ENCODE peak calls at places on chromosomes 3 and 15, in five cellular contexts. One of them, this sample, is unnamed.

GRCh38 chr15:39692464-39693327 is 89.9 kb downstream of the FSIP1 start:
- DNase-seq in ovary: no peak
- DNase-seq in psoas muscle: no peak
- DNase-seq in stimulated activated CD4-positive, alpha-beta T cell treated with anti-CD3 and anti-CD28 coated beads, Interleukin-4, amount 100 ng/mL, for 48 hours: no peak
- DNase-seq in epithelial cell of proximal tubule: peak; percentile 58
- DNase-seq in this sample: no peak

GRCh38 chr3:197306374-197307086 is 8.1 kb upstream of the DLG1 start:
- DNase-seq in ovary: no peak
- DNase-seq in psoas muscle: no peak
- DNase-seq in stimulated activated CD4-positive, alpha-beta T cell treated with anti-CD3 and anti-CD28 coated beads, Interleukin-4, amount 100 ng/mL, for 48 hours: no peak
- DNase-seq in epithelial cell of proximal tubule: peak; percentile 80
- DNase-seq in this sample: no peak

GRCh38 chr15:43268111-43269105 is 1.7 kb upstream of the TGM5 start:
- DNase-seq in ovary: no peak
- DNase-seq in psoas muscle: no peak
- DNase-seq in stimulated activated CD4-positive, alpha-beta T cell treated with anti-CD3 and anti-CD28 coated beads, Interleukin-4, amount 100 ng/mL, for 48 hours: no peak
- DNase-seq in epithelial cell of proximal tubule: no peak
- DNase-seq in this sample: no peak

GRCh38 chr3:45311327-45311726 is 77.0 kb upstream of the LARS2 start:
- DNase-seq in ovary: no peak
- DNase-seq in psoas muscle: no peak
- DNase-seq in stimulated activated CD4-positive, alpha-beta T cell treated with anti-CD3 and anti-CD28 coated beads, Interleukin-4, amount 100 ng/mL, for 48 hours: no peak
- DNase-seq in epithelial cell of proximal tubule: no peak
- DNase-seq in this sample: no peak

GRCh38 chr3:183775781-183776180 is 49.6 kb downstream of the MAP6D1 start:
- DNase-seq in ovary: no peak
- DNase-seq in psoas muscle: peak; percentile 85
- DNase-seq in stimulated activated CD4-positive, alpha-beta T cell treated with anti-CD3 and anti-CD28 coated beads, Interleukin-4, amount 100 ng/mL, for 48 hours: no peak
- DNase-seq in epithelial cell of proximal tubule: no peak
- DNase-seq in this sample: peak; percentile 46

GRCh38 chr15:64842099-64842940 is 605 bp downstream of the PLEKHO2 start:
- DNase-seq in ovary: peak; percentile 38
- DNase-seq in psoas muscle: peak; percentile 65
- DNase-seq in stimulated activated CD4-positive, alpha-beta T cell treated with anti-CD3 and anti-CD28 coated beads, Interleukin-4, amount 100 ng/mL, for 48 hours: no peak
- DNase-seq in epithelial cell of proximal tubule: no peak
- DNase-seq in this sample: peak; percentile 39

GRCh38 chr3:61583890-61584289 is 22.5 kb downstream of the PTPRG start:
- DNase-seq in ovary: no peak
- DNase-seq in psoas muscle: no peak
- DNase-seq in stimulated activated CD4-positive, alpha-beta T cell treated with anti-CD3 and anti-CD28 coated beads, Interleukin-4, amount 100 ng/mL, for 48 hours: no peak
- DNase-seq in epithelial cell of proximal tubule: no peak
- DNase-seq in this sample: no peak

GRCh38 chr3:42033741-42034140 is 57.4 kb upstream of the TRAK1 start:
- DNase-seq in ovary: no peak
- DNase-seq in psoas muscle: no peak
- DNase-seq in stimulated activated CD4-positive, alpha-beta T cell treated with anti-CD3 and anti-CD28 coated beads, Interleukin-4, amount 100 ng/mL, for 48 hours: no peak
- DNase-seq in epithelial cell of proximal tubule: no peak
- DNase-seq in this sample: no peak

GRCh38 chr3:186097663-186098451 is 11.0 kb downstream of the ETV5 start:
- DNase-seq in ovary: no peak
- DNase-seq in psoas muscle: peak; percentile 73
- DNase-seq in stimulated activated CD4-positive, alpha-beta T cell treated with anti-CD3 and anti-CD28 coated beads, Interleukin-4, amount 100 ng/mL, for 48 hours: no peak
- DNase-seq in epithelial cell of proximal tubule: peak; percentile 85
- DNase-seq in this sample: peak; percentile 54

GRCh38 chr3:155739154-155739553 is 5.7 kb downstream of the PLCH1 start:
- DNase-seq in ovary: no peak
- DNase-seq in psoas muscle: no peak
- DNase-seq in stimulated activated CD4-positive, alpha-beta T cell treated with anti-CD3 and anti-CD28 coated beads, Interleukin-4, amount 100 ng/mL, for 48 hours: no peak
- DNase-seq in epithelial cell of proximal tubule: no peak
- DNase-seq in this sample: no peak

GRCh38 chr15:88745696-88746095 is 57.5 kb upstream of the ACAN start:
- DNase-seq in ovary: no peak
- DNase-seq in psoas muscle: no peak
- DNase-seq in stimulated activated CD4-positive, alpha-beta T cell treated with anti-CD3 and anti-CD28 coated beads, Interleukin-4, amount 100 ng/mL, for 48 hours: no peak
- DNase-seq in epithelial cell of proximal tubule: no peak
- DNase-seq in this sample: no peak

GRCh38 chr3:15097889-15098288 is 1.1 kb downstream of the RBSN start:
- DNase-seq in ovary: no peak
- DNase-seq in psoas muscle: no peak
- DNase-seq in stimulated activated CD4-positive, alpha-beta T cell treated with anti-CD3 and anti-CD28 coated beads, Interleukin-4, amount 100 ng/mL, for 48 hours: no peak
- DNase-seq in epithelial cell of proximal tubule: no peak
- DNase-seq in this sample: no peak

GRCh38 chr3:72683068-72683467 is 165.2 kb downstream of the SHQ1 start:
- DNase-seq in ovary: no peak
- DNase-seq in psoas muscle: no peak
- DNase-seq in stimulated activated CD4-positive, alpha-beta T cell treated with anti-CD3 and anti-CD28 coated beads, Interleukin-4, amount 100 ng/mL, for 48 hours: no peak
- DNase-seq in epithelial cell of proximal tubule: no peak
- DNase-seq in this sample: no peak

GRCh38 chr15:80154336-80154735 is 1.5 kb downstream of the FAH start:
- DNase-seq in ovary: no peak
- DNase-seq in psoas muscle: peak; percentile 71
- DNase-seq in stimulated activated CD4-positive, alpha-beta T cell treated with anti-CD3 and anti-CD28 coated beads, Interleukin-4, amount 100 ng/mL, for 48 hours: no peak
- DNase-seq in epithelial cell of proximal tubule: no peak
- DNase-seq in this sample: no peak

GRCh38 chr3:100008081-100008698 is 106.1 kb downstream of the FILIP1L start:
- DNase-seq in ovary: no peak
- DNase-seq in psoas muscle: no peak
- DNase-seq in stimulated activated CD4-positive, alpha-beta T cell treated with anti-CD3 and anti-CD28 coated beads, Interleukin-4, amount 100 ng/mL, for 48 hours: no peak
- DNase-seq in epithelial cell of proximal tubule: no peak
- DNase-seq in this sample: no peak

GRCh38 chr15:80660114-80660513 is 35.0 kb upstream of the ABHD17C start:
- DNase-seq in ovary: no peak
- DNase-seq in psoas muscle: no peak
- DNase-seq in stimulated activated CD4-positive, alpha-beta T cell treated with anti-CD3 and anti-CD28 coated beads, Interleukin-4, amount 100 ng/mL, for 48 hours: no peak
- DNase-seq in epithelial cell of proximal tubule: no peak
- DNase-seq in this sample: no peak

GRCh38 chr15:31467361-31467760 is 140.7 kb downstream of the KLF13 start:
- DNase-seq in ovary: no peak
- DNase-seq in psoas muscle: no peak
- DNase-seq in stimulated activated CD4-positive, alpha-beta T cell treated with anti-CD3 and anti-CD28 coated beads, Interleukin-4, amount 100 ng/mL, for 48 hours: no peak
- DNase-seq in epithelial cell of proximal tubule: no peak
- DNase-seq in this sample: no peak

GRCh38 chr3:29128004-29128403 is 152.9 kb upstream of the RBMS3 start:
- DNase-seq in ovary: no peak
- DNase-seq in psoas muscle: no peak
- DNase-seq in stimulated activated CD4-positive, alpha-beta T cell treated with anti-CD3 and anti-CD28 coated beads, Interleukin-4, amount 100 ng/mL, for 48 hours: no peak
- DNase-seq in epithelial cell of proximal tubule: no peak
- DNase-seq in this sample: no peak

GRCh38 chr3:25885544-25885943 is 95.7 kb downstream of the OXSM start:
- DNase-seq in ovary: no peak
- DNase-seq in psoas muscle: no peak
- DNase-seq in stimulated activated CD4-positive, alpha-beta T cell treated with anti-CD3 and anti-CD28 coated beads, Interleukin-4, amount 100 ng/mL, for 48 hours: no peak
- DNase-seq in epithelial cell of proximal tubule: peak; percentile 66
- DNase-seq in this sample: no peak

GRCh38 chr3:25428003-25428861 is at the start of gene RARB:
- DNase-seq in ovary: peak; percentile 82
- DNase-seq in psoas muscle: peak; percentile 67
- DNase-seq in stimulated activated CD4-positive, alpha-beta T cell treated with anti-CD3 and anti-CD28 coated beads, Interleukin-4, amount 100 ng/mL, for 48 hours: no peak
- DNase-seq in epithelial cell of proximal tubule: peak; percentile 60
- DNase-seq in this sample: peak; percentile 68

GRCh38 chr15:70466895-70467529 is 296.3 kb downstream of the UACA start:
- DNase-seq in ovary: peak; percentile 42
- DNase-seq in psoas muscle: no peak
- DNase-seq in stimulated activated CD4-positive, alpha-beta T cell treated with anti-CD3 and anti-CD28 coated beads, Interleukin-4, amount 100 ng/mL, for 48 hours: no peak
- DNase-seq in epithelial cell of proximal tubule: no peak
- DNase-seq in this sample: peak; percentile 46

GRCh38 chr15:67146875-67147381 is 81.5 kb downstream of the SMAD3 start:
- DNase-seq in ovary: peak; percentile 28
- DNase-seq in psoas muscle: peak; percentile 56
- DNase-seq in stimulated activated CD4-positive, alpha-beta T cell treated with anti-CD3 and anti-CD28 coated beads, Interleukin-4, amount 100 ng/mL, for 48 hours: no peak
- DNase-seq in epithelial cell of proximal tubule: no peak
- DNase-seq in this sample: no peak

GRCh38 chr3:156978471-156978961 is 152.4 kb downstream of the LEKR1 start:
- DNase-seq in ovary: no peak
- DNase-seq in psoas muscle: no peak
- DNase-seq in stimulated activated CD4-positive, alpha-beta T cell treated with anti-CD3 and anti-CD28 coated beads, Interleukin-4, amount 100 ng/mL, for 48 hours: no peak
- DNase-seq in epithelial cell of proximal tubule: no peak
- DNase-seq in this sample: no peak

GRCh38 chr3:51975857-51976549 is 1.1 kb downstream of the ABHD14A start:
- DNase-seq in ovary: peak; percentile 93
- DNase-seq in psoas muscle: peak; percentile 86
- DNase-seq in stimulated activated CD4-positive, alpha-beta T cell treated with anti-CD3 and anti-CD28 coated beads, Interleukin-4, amount 100 ng/mL, for 48 hours: no peak
- DNase-seq in epithelial cell of proximal tubule: no peak
- DNase-seq in this sample: peak; percentile 70

GRCh38 chr3:45057557-45057956 is 31.5 kb downstream of the CLEC3B start:
- DNase-seq in ovary: no peak
- DNase-seq in psoas muscle: no peak
- DNase-seq in stimulated activated CD4-positive, alpha-beta T cell treated with anti-CD3 and anti-CD28 coated beads, Interleukin-4, amount 100 ng/mL, for 48 hours: no peak
- DNase-seq in epithelial cell of proximal tubule: no peak
- DNase-seq in this sample: no peak

GRCh38 chr3:61928020-61928419 is 366.6 kb downstream of the PTPRG start:
- DNase-seq in ovary: no peak
- DNase-seq in psoas muscle: no peak
- DNase-seq in stimulated activated CD4-positive, alpha-beta T cell treated with anti-CD3 and anti-CD28 coated beads, Interleukin-4, amount 100 ng/mL, for 48 hours: no peak
- DNase-seq in epithelial cell of proximal tubule: no peak
- DNase-seq in this sample: no peak

GRCh38 chr3:119831022-119831421 is 49.1 kb downstream of the NR1I2 start:
- DNase-seq in ovary: no peak
- DNase-seq in psoas muscle: no peak
- DNase-seq in stimulated activated CD4-positive, alpha-beta T cell treated with anti-CD3 and anti-CD28 coated beads, Interleukin-4, amount 100 ng/mL, for 48 hours: no peak
- DNase-seq in epithelial cell of proximal tubule: no peak
- DNase-seq in this sample: no peak

GRCh38 chr3:23712095-23712494 is 93.7 kb upstream of the UBE2E1 start:
- DNase-seq in ovary: no peak
- DNase-seq in psoas muscle: no peak
- DNase-seq in stimulated activated CD4-positive, alpha-beta T cell treated with anti-CD3 and anti-CD28 coated beads, Interleukin-4, amount 100 ng/mL, for 48 hours: no peak
- DNase-seq in epithelial cell of proximal tubule: no peak
- DNase-seq in this sample: no peak

GRCh38 chr3:38151667-38152265 is 13.3 kb downstream of the MYD88 start:
- DNase-seq in ovary: no peak
- DNase-seq in psoas muscle: no peak
- DNase-seq in stimulated activated CD4-positive, alpha-beta T cell treated with anti-CD3 and anti-CD28 coated beads, Interleukin-4, amount 100 ng/mL, for 48 hours: no peak
- DNase-seq in epithelial cell of proximal tubule: no peak
- DNase-seq in this sample: no peak

GRCh38 chr15:81264072-81264857 is 59.7 kb downstream of the STARD5 start:
- DNase-seq in ovary: no peak
- DNase-seq in psoas muscle: no peak
- DNase-seq in stimulated activated CD4-positive, alpha-beta T cell treated with anti-CD3 and anti-CD28 coated beads, Interleukin-4, amount 100 ng/mL, for 48 hours: no peak
- DNase-seq in epithelial cell of proximal tubule: no peak
- DNase-seq in this sample: no peak

GRCh38 chr3:190826018-190826417 is 36.5 kb downstream of the GMNC start:
- DNase-seq in ovary: no peak
- DNase-seq in psoas muscle: no peak
- DNase-seq in stimulated activated CD4-positive, alpha-beta T cell treated with anti-CD3 and anti-CD28 coated beads, Interleukin-4, amount 100 ng/mL, for 48 hours: no peak
- DNase-seq in epithelial cell of proximal tubule: peak; percentile 83
- DNase-seq in this sample: no peak

GRCh38 chr3:146493221-146493620 is 23.9 kb upstream of the PLSCR2 start:
- DNase-seq in ovary: no peak
- DNase-seq in psoas muscle: no peak
- DNase-seq in stimulated activated CD4-positive, alpha-beta T cell treated with anti-CD3 and anti-CD28 coated beads, Interleukin-4, amount 100 ng/mL, for 48 hours: no peak
- DNase-seq in epithelial cell of proximal tubule: no peak
- DNase-seq in this sample: no peak

GRCh38 chr3:141303481-141304223 is 64.7 kb upstream of the ZBTB38 start:
- DNase-seq in ovary: no peak
- DNase-seq in psoas muscle: no peak
- DNase-seq in stimulated activated CD4-positive, alpha-beta T cell treated with anti-CD3 and anti-CD28 coated beads, Interleukin-4, amount 100 ng/mL, for 48 hours: peak; percentile 61
- DNase-seq in epithelial cell of proximal tubule: no peak
- DNase-seq in this sample: no peak

GRCh38 chr15:73370151-73370550 is 1.4 kb upstream of the HCN4 start:
- DNase-seq in ovary: no peak
- DNase-seq in psoas muscle: no peak
- DNase-seq in stimulated activated CD4-positive, alpha-beta T cell treated with anti-CD3 and anti-CD28 coated beads, Interleukin-4, amount 100 ng/mL, for 48 hours: no peak
- DNase-seq in epithelial cell of proximal tubule: no peak
- DNase-seq in this sample: no peak

GRCh38 chr15:89825264-89825940 is 10.8 kb upstream of the ANPEP start:
- DNase-seq in ovary: no peak
- DNase-seq in psoas muscle: no peak
- DNase-seq in stimulated activated CD4-positive, alpha-beta T cell treated with anti-CD3 and anti-CD28 coated beads, Interleukin-4, amount 100 ng/mL, for 48 hours: no peak
- DNase-seq in epithelial cell of proximal tubule: no peak
- DNase-seq in this sample: no peak

GRCh38 chr15:84734794-84735479 is 13.5 kb upstream of the ZNF592 start:
- DNase-seq in ovary: no peak
- DNase-seq in psoas muscle: no peak
- DNase-seq in stimulated activated CD4-positive, alpha-beta T cell treated with anti-CD3 and anti-CD28 coated beads, Interleukin-4, amount 100 ng/mL, for 48 hours: peak; percentile 72
- DNase-seq in epithelial cell of proximal tubule: peak; percentile 74
- DNase-seq in this sample: peak; percentile 25

GRCh38 chr3:37443363-37444035 is 269.1 kb upstream of the LRRFIP2 start:
- DNase-seq in ovary: no peak
- DNase-seq in psoas muscle: no peak
- DNase-seq in stimulated activated CD4-positive, alpha-beta T cell treated with anti-CD3 and anti-CD28 coated beads, Interleukin-4, amount 100 ng/mL, for 48 hours: no peak
- DNase-seq in epithelial cell of proximal tubule: no peak
- DNase-seq in this sample: no peak

GRCh38 chr3:149385617-149386298 is 8.3 kb upstream of the TM4SF1 start:
- DNase-seq in ovary: no peak
- DNase-seq in psoas muscle: no peak
- DNase-seq in stimulated activated CD4-positive, alpha-beta T cell treated with anti-CD3 and anti-CD28 coated beads, Interleukin-4, amount 100 ng/mL, for 48 hours: no peak
- DNase-seq in epithelial cell of proximal tubule: no peak
- DNase-seq in this sample: no peak